ENCODE peak calls at places on chromosome 1, in eight cellular contexts. P is endothelial cell of umbilical vein, L is Calu3, G is amygdala, T is activated T-helper 1 cell treated with Interleukin-2 at 50 U/mL for 16 hours, C is LoVo, E is anterior cingulate cortex, W is aorta. M is an unnamed sample.

GRCh38 chr1:42117214-42117613 is 36.0 kb upstream of the GUCA2B start:
- DNase-seq in P (no peak), L (no peak), G (no peak), T (no peak), C (no peak), E (no peak), W (no peak), M (no peak)

GRCh38 chr1:218779341-218779831 is 394.3 kb upstream of the LYPLAL1 start:
- DNase-seq in P (no peak), L (peak; percentile 31), G (no peak), T (no peak), C (no peak), E (no peak), W (no peak), M (no peak)

GRCh38 chr1:172970186-172970585 is 80.6 kb downstream of the TNFSF18 start:
- DNase-seq in P (peak; percentile 61), L (no peak), G (no peak), T (no peak), C (no peak), E (no peak), W (no peak), M (peak; percentile 67)

GRCh38 chr1:168092566-168093355 is 44.0 kb downstream of the GPR161 start:
- DNase-seq in P (no peak), L (peak; percentile 37), G (no peak), T (no peak), C (no peak), E (no peak), W (no peak), M (peak; percentile 42)

GRCh38 chr1:30166194-30166593 is 557.2 kb downstream of the MATN1 start:
- DNase-seq in P (no peak), L (no peak), G (no peak), T (no peak), C (no peak), E (no peak), W (no peak), M (no peak)

GRCh38 chr1:31753623-31754349 is 10.4 kb downstream of the ADGRB2 start:
- DNase-seq in P (no peak), L (no peak), G (peak; percentile 84), T (no peak), C (peak; percentile 78), E (peak; percentile 80), W (peak; percentile 75), M (no peak)

GRCh38 chr1:244224487-244225430 is 173.7 kb downstream of the ZBTB18 start:
- DNase-seq in P (no peak), L (no peak), G (no peak), T (no peak), C (no peak), E (no peak), W (peak; percentile 80), M (no peak)

GRCh38 chr1:46174448-46175231 is at the start of gene TSPAN1:
- DNase-seq in P (no peak), L (no peak), G (no peak), T (no peak), C (no peak), E (no peak), W (peak; percentile 72), M (no peak)

GRCh38 chr1:231590453-231591198 is 36.0 kb upstream of the DISC1 start:
- DNase-seq in P (peak; percentile 78), L (peak; percentile 68), G (peak; percentile 6), T (no peak), C (peak; percentile 49), E (no peak), W (peak; percentile 59), M (peak; percentile 88)